ENCODE peak calls at places on chromosomes 12 and 14, in four cellular contexts. Y, V, G and K are unnamed samples.

GRCh38 chr14:94058674-94059138 is 22.3 kb downstream of the DDX24 start:
- DNase-seq in Y (no peak), V (no peak), G (no peak), K (no peak)

GRCh38 chr14:64235652-64236640 is 58.2 kb downstream of the ESR2 start:
- DNase-seq in Y (no peak), V (no peak), G (no peak), K (no peak)

GRCh38 chr14:50469982-50470381 is 62.4 kb downstream of the MAP4K5 start:
- DNase-seq in Y (no peak), V (no peak), G (no peak), K (no peak)

GRCh38 chr12:44960856-44961255 is 84.7 kb upstream of the NELL2 start:
- DNase-seq in Y (no peak), V (no peak), G (no peak), K (no peak)

GRCh38 chr14:77100961-77101360 is 2.9 kb downstream of the CIPC start:
- DNase-seq in Y (no peak), V (no peak), G (no peak), K (no peak)

GRCh38 chr12:89353188-89353822 is 1.0 kb upstream of the DUSP6 start:
- DNase-seq in Y (peak), V (no peak), G (no peak), K (peak)

GRCh38 chr12:108619369-108620160 is 14.1 kb downstream of the SELPLG start:
- DNase-seq in Y (no peak), V (no peak), G (no peak), K (no peak)

GRCh38 chr12:89494411-89495231 is 30.0 kb downstream of the GALNT4 start:
- DNase-seq in Y (no peak), V (no peak), G (no peak), K (no peak)

GRCh38 chr12:106135075-106135474 is 3.7 kb downstream of the NUAK1 start:
- DNase-seq in Y (no peak), V (no peak), G (no peak), K (no peak)

GRCh38 chr12:19369691-19370148 is 69.6 kb upstream of the AEBP2 start:
- DNase-seq in Y (no peak), V (no peak), G (no peak), K (no peak)

GRCh38 chr14:101371691-101372493 is 189.4 kb upstream of the DIO3 start:
- DNase-seq in Y (no peak), V (no peak), G (no peak), K (no peak)